ENCODE peak calls at places on chromosomes 2 and 18, in seven cellular contexts. A is IMR-90, Y is suprapubic skin, K is HAP-1, F is GM23248, Q is ovary, C is PC-3. X is an unnamed sample.

GRCh38 chr2:42846026-42846425 is 53.6 kb upstream of the HAAO start:
- DNase-seq in A (no peak), Y (peak; percentile 62), K (no peak), F (no peak), Q (no peak), C (no peak), X (no peak)

GRCh38 chr18:74836296-74837139 is 238.8 kb downstream of the ZNF407 start:
- DNase-seq in A (peak; percentile 72), Y (no peak), K (no peak), F (peak; percentile 59), Q (no peak), C (peak; percentile 57), X (no peak)

GRCh38 chr2:122523143-122523542 is 767.7 kb downstream of the TSN start:
- DNase-seq in A (no peak), Y (no peak), K (no peak), F (no peak), Q (no peak), C (no peak), X (peak; percentile 9)

GRCh38 chr2:214293593-214293992 is 117.3 kb upstream of the VWC2L start:
- DNase-seq in A (no peak), Y (no peak), K (no peak), F (no peak), Q (no peak), C (no peak), X (no peak)

GRCh38 chr2:109736177-109736827 is 57.8 kb upstream of the RGPD5 start:
- DNase-seq in A (peak; percentile 65), Y (no peak), K (peak; percentile 70), F (peak; percentile 80), Q (peak; percentile 81), C (peak; percentile 77), X (peak; percentile 60)

GRCh38 chr2:214989187-214989586 is 149.2 kb downstream of the ABCA12 start:
- DNase-seq in A (no peak), Y (no peak), K (no peak), F (no peak), Q (no peak), C (peak; percentile 18), X (no peak)

GRCh38 chr2:6656633-6657032 is 209.1 kb downstream of the CMPK2 start:
- DNase-seq in A (no peak), Y (no peak), K (no peak), F (no peak), Q (no peak), C (no peak), X (no peak)

GRCh38 chr2:25251461-25252273 is 83.3 kb upstream of the POMC start:
- DNase-seq in A (peak; percentile 7), Y (no peak), K (no peak), F (peak; percentile 56), Q (peak; percentile 64), C (peak; percentile 30), X (peak; percentile 37)

GRCh38 chr2:146890491-146890890 is 954.3 kb upstream of the ACVR2A start:
- DNase-seq in A (no peak), Y (no peak), K (no peak), F (no peak), Q (no peak), C (no peak), X (no peak)

GRCh38 chr18:53556450-53556849 is 668.0 kb downstream of the MBD2 start:
- DNase-seq in A (no peak), Y (no peak), K (no peak), F (no peak), Q (no peak), C (no peak), X (no peak)

GRCh38 chr2:199977984-199978415 is 22.6 kb downstream of the MAIP1 start:
- DNase-seq in A (peak; percentile 82), Y (no peak), K (no peak), F (peak; percentile 81), Q (no peak), C (peak; percentile 93), X (no peak)

GRCh38 chr2:196073521-196073920 is 4.9 kb upstream of the DNAH7 start:
- DNase-seq in A (no peak), Y (no peak), K (no peak), F (no peak), Q (no peak), C (no peak), X (no peak)

GRCh38 chr2:72080286-72081145 is 67.1 kb downstream of the CYP26B1 start:
- DNase-seq in A (no peak), Y (no peak), K (no peak), F (no peak), Q (no peak), C (no peak), X (no peak)

GRCh38 chr2:156017486-156017885 is 315.0 kb downstream of the NR4A2 start:
- DNase-seq in A (no peak), Y (no peak), K (no peak), F (no peak), Q (no peak), C (no peak), X (no peak)

GRCh38 chr2:182077451-182078142 is 91.9 kb downstream of the PPP1R1C start:
- DNase-seq in A (peak; percentile 95), Y (no peak), K (peak; percentile 77), F (peak; percentile 88), Q (peak; percentile 17), C (peak; percentile 95), X (peak; percentile 27)

GRCh38 chr2:148020358-148021058 is at the start of gene ORC4:
- DNase-seq in A (peak; percentile 99), Y (peak; percentile 99), K (peak; percentile 99), F (peak; percentile 100), Q (peak; percentile 99), C (peak; percentile 99), X (peak; percentile 99)

GRCh38 chr2:10271946-10272345 is 30.8 kb upstream of the HPCAL1 start:
- DNase-seq in A (no peak), Y (peak; percentile 76), K (no peak), F (no peak), Q (no peak), C (peak; percentile 50), X (peak; percentile 4)

GRCh38 chr2:181660181-181660580 is 3.3 kb upstream of the CERKL start:
- DNase-seq in A (no peak), Y (no peak), K (no peak), F (no peak), Q (no peak), C (peak; percentile 4), X (no peak)

GRCh38 chr2:196224767-196225166 is 53.4 kb upstream of the STK17B start:
- DNase-seq in A (no peak), Y (no peak), K (no peak), F (no peak), Q (no peak), C (no peak), X (no peak)

GRCh38 chr2:97717618-97718005 is 4.2 kb downstream of the ZAP70 start:
- DNase-seq in A (no peak), Y (no peak), K (no peak), F (no peak), Q (no peak), C (no peak), X (no peak)
- H3K4me3 ChIP-seq in A (no peak overlapping the region), Y (no peak overlapping the region), K (no peak overlapping the region), F (no peak overlapping the region), Q (no peak overlapping the region), C (no peak overlapping the region), X (no peak overlapping the region)

DNA sequence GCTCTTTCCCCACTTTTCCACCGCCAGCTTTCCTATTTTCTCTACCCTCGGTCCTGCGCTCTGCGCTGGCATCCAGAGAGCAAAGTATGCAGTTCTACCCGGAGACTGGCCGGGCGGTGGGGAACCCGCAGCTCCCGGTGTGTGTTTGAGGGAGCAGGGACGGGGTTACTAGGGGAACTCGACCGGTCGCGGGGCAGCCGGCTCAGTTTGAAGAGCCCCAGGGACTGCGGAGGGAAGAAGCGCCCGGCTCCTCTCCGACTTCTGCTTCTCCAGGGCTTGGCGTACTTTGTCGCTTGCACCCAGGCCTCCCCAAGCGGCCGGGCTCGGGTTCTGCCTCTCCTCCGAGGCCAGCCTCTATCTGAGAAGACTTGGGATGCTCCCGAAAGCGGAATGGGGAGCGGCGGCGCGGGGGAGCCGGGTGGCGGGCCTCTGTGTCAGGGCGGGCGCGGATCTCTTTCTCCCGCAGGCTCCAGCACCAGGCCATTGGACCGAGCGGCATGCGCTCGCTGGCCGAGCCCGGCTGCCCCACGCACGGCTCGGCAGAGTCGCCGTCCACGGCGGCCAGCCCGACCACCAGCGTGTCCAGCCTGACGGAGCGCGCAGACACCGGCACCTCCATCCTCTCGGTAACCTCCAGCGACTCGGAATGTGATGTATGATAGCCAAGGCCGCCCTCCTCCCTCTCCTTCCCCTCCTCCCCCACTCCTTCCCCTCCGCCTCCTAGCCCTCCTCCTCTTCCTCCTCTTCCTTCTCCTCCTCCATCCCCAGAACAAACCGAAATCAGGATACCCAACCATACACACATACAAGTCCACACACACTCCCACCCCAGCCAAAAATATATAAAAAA is 2.8 kb downstream of the SIX3 start:
- DNase-seq in A (no peak), Y (no peak), K (peak; percentile 66), F (peak; percentile 47), Q (no peak), C (no peak), X (no peak)
- H3K27me3 ChIP-seq in A (peaks cover 98% of the 10 kb centered on the region), Y (peaks cover 97% of the 10 kb centered on the region), K (no peaks in the 10 kb centered on the region), F (peaks cover 70% of the 10 kb centered on the region), Q (no peaks in the 10 kb centered on the region), C (no peaks in the 10 kb centered on the region), X (no peaks in the 10 kb centered on the region)

GRCh38 chr2:40225670-40226069 is 226.2 kb downstream of the SLC8A1 start:
- DNase-seq in A (no peak), Y (no peak), K (no peak), F (no peak), Q (no peak), C (no peak), X (no peak)

GRCh38 chr2:40220177-40220925 is 231.5 kb downstream of the SLC8A1 start:
- DNase-seq in A (peak; percentile 72), Y (no peak), K (no peak), F (peak; percentile 81), Q (peak; percentile 63), C (peak; percentile 40), X (no peak)

GRCh38 chr2:40227200-40227599 is 224.7 kb downstream of the SLC8A1 start:
- DNase-seq in A (peak; percentile 37), Y (no peak), K (no peak), F (no peak), Q (no peak), C (peak; percentile 73), X (no peak)

GRCh38 chr2:40228296-40228695 is 223.6 kb downstream of the SLC8A1 start:
- DNase-seq in A (no peak), Y (no peak), K (no peak), F (no peak), Q (no peak), C (no peak), X (no peak)

DNA sequence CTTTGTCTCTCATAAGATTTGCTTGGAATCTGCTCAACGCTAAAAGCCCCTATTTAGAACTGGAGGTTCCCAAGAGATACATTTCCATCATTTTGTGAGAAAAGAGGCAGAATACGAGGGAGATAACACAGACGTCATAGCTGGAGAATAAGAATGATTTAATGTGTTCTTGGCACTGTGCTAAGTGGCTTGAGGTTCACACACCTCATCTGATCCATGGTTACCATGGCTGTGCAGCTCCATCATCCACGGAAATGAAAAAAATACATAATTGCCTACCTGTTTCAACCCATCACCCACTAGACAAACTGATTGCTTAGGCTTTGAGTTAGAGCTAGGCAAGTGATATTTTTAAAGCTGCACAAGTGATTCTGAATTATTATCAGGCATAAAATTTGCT is 227.6 kb downstream of the SLC8A1 start:
- DNase-seq in A (no peak), Y (no peak), K (no peak), F (no peak), Q (no peak), C (no peak), X (no peak)
- H3K4me3 ChIP-seq in A (no peak overlapping the region), Y (no peak overlapping the region), K (no peak overlapping the region), F (no peak overlapping the region), Q (no peak overlapping the region), C (no peak overlapping the region), X (no peak overlapping the region)

DNA sequence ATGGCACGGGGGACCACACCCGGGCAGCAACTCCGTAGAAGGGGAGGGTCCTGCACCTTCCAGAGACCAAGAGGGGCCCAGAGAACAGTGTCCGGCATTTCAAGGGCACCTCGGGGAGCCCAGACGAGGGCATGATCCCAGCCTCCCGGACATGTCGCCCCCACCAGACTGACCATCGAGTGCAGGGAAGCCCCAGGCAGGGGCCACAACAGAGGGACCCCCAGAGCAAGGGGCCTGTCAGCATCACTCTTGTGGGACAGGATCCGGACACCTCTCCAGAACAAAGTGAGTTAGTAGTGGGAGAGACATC is 50.4 kb upstream of the CTDP1 start:
- DNase-seq in A (no peak), Y (peak; percentile 47), K (no peak), F (no peak), Q (peak; percentile 8), C (no peak), X (peak; percentile 4)
- H3K27me3 ChIP-seq in A (peaks cover 47% of the 10 kb centered on the region), Y (no peaks in the 10 kb centered on the region), K (no peaks in the 10 kb centered on the region), F (peaks cover 31% of the 10 kb centered on the region), Q (no peaks in the 10 kb centered on the region), C (peaks cover 54% of the 10 kb centered on the region), X (no peaks in the 10 kb centered on the region)

X was measured in WERI-Rb-1.